ENCODE peak calls at places on chromosomes 2 and 18, in five cellular contexts. Z is CD8-positive, alpha-beta T cell; R is coronary artery; M is cardiac fibroblast; P is keratinocyte. B is an unnamed sample.

GRCh38 chr2:21643180-21643579 is 519.4 kb downstream of the TDRD15 start:
- DNase-seq in R (no peak), Z (no peak), M (no peak), P (no peak), B (no peak)

GRCh38 chr2:161988589-161988988 is 85.4 kb downstream of the DPP4 start:
- DNase-seq in P (no peak), Z (no peak), R (no peak), M (no peak), B (no peak)

GRCh38 chr2:237923507-237924163 is 43.2 kb upstream of the UBE2F start:
- DNase-seq in Z (peak; percentile 82), R (peak; percentile 83), P (no peak), M (peak; percentile 72), B (peak; percentile 81)

GRCh38 chr18:58239879-58240278 is 195.9 kb downstream of the NEDD4L start:
- DNase-seq in R (no peak), P (no peak), M (no peak), Z (no peak), B (no peak)

GRCh38 chr2:117359266-117359970 is 455.1 kb upstream of the DDX18 start:
- DNase-seq in R (no peak), P (no peak), Z (no peak), M (no peak), B (no peak)

GRCh38 chr2:121480826-121481225 is 49.9 kb upstream of the RNU4ATAC start:
- DNase-seq in R (no peak), Z (no peak), M (peak; percentile 97), P (peak; percentile 71), B (no peak)

GRCh38 chr2:2646312-2647051 is 315.4 kb upstream of the MYT1L start:
- DNase-seq in P (peak; percentile 26), M (no peak), R (no peak), Z (peak; percentile 41), B (no peak)

GRCh38 chr18:75157359-75157758 is 51.6 kb downstream of the PTGR3 start:
- DNase-seq in Z (no peak), P (no peak), M (no peak), R (no peak), B (no peak)

GRCh38 chr2:15844099-15844801 is 96.1 kb upstream of the MYCN start:
- DNase-seq in R (no peak), P (no peak), M (no peak), Z (no peak), B (no peak)

GRCh38 chr2:9231291-9232165 is 24.9 kb downstream of the ASAP2 start:
- DNase-seq in Z (no peak), R (no peak), P (no peak), M (no peak), B (no peak)

GRCh38 chr2:239948100-239948881 is 76.9 kb downstream of the NDUFA10 start:
- DNase-seq in R (peak; percentile 65), Z (no peak), P (no peak), M (no peak), B (no peak)

GRCh38 chr2:83686863-83687262 is 772.2 kb downstream of the SUCLG1 start:
- DNase-seq in M (peak; percentile 16), R (no peak), P (no peak), Z (no peak), B (no peak)

GRCh38 chr2:85756822-85757435 is 3.1 kb downstream of the ATOH8 start:
- DNase-seq in Z (no peak), R (no peak), M (no peak), P (no peak), B (no peak)

GRCh38 chr18:41703744-41704530 is 251.1 kb upstream of the PIK3C3 start:
- DNase-seq in M (peak; percentile 42), P (no peak), Z (no peak), R (no peak), B (no peak)

GRCh38 chr2:75493230-75493629 is 67.5 kb downstream of the EVA1A start:
- DNase-seq in R (no peak), Z (no peak), M (no peak), P (no peak), B (no peak)

GRCh38 chr2:58515827-58516574 is 274.9 kb upstream of the FANCL start:
- DNase-seq in Z (no peak), R (no peak), P (no peak), M (no peak), B (no peak)

GRCh38 chr2:39068757-39069515 is 51.9 kb downstream of the SOS1 start:
- DNase-seq in Z (no peak), R (no peak), P (peak; percentile 33), M (peak; percentile 5), B (no peak)

GRCh38 chr2:67503066-67503795 is 106.1 kb downstream of the ETAA1 start:
- DNase-seq in M (peak; percentile 93), R (no peak), Z (no peak), P (no peak), B (no peak)

GRCh38 chr2:29561241-29562027 is 360.0 kb downstream of the ALK start:
- DNase-seq in Z (no peak), P (no peak), M (peak; percentile 18), R (no peak), B (no peak)

GRCh38 chr2:219634951-219635751 is 7.7 kb downstream of the SLC4A3 start:
- DNase-seq in M (no peak), P (no peak), Z (no peak), R (peak; percentile 55), B (no peak)

GRCh38 chr2:98463988-98464771 is 19.5 kb downstream of the INPP4A start:
- DNase-seq in P (no peak), R (no peak), Z (peak; percentile 49), M (no peak), B (peak; percentile 57)

GRCh38 chr18:7596133-7596532 is 29.0 kb downstream of the PTPRM start:
- DNase-seq in R (no peak), P (no peak), Z (no peak), M (peak; percentile 43), B (no peak)

GRCh38 chr2:202376460-202377307 is 557 bp downstream of the BMPR2 start:
- DNase-seq in M (no peak), R (peak; percentile 82), Z (peak; percentile 13), P (no peak), B (peak; percentile 73)

GRCh38 chr2:85981579-85982247 is 92.9 kb upstream of the ST3GAL5 start:
- DNase-seq in M (no peak), P (no peak), R (no peak), Z (no peak), B (no peak)

GRCh38 chr18:23733895-23734294 is 44.6 kb downstream of the LAMA3 start:
- DNase-seq in P (no peak), R (no peak), M (no peak), Z (no peak), B (no peak)

GRCh38 chr2:27798948-27799645 is 27.6 kb downstream of the MRPL33 start:
- DNase-seq in R (peak; percentile 94), Z (no peak), M (peak; percentile 99), P (peak; percentile 100), B (no peak)

GRCh38 chr2:96470089-96470488 is 35.1 kb downstream of the NEURL3 start:
- DNase-seq in P (no peak), Z (no peak), R (no peak), M (no peak), B (no peak)

GRCh38 chr18:73355076-73355475 is 487.3 kb upstream of the NETO1 start:
- DNase-seq in R (no peak), P (no peak), Z (no peak), M (no peak), B (no peak)

GRCh38 chr2:85804583-85804982 is 50.8 kb downstream of the ATOH8 start:
- DNase-seq in Z (no peak), M (peak; percentile 23), R (no peak), P (no peak), B (no peak)

GRCh38 chr18:650428-650858 is 7.0 kb upstream of the TYMS start:
- DNase-seq in P (no peak), Z (no peak), R (no peak), M (no peak), B (peak; percentile 34)

DNA sequence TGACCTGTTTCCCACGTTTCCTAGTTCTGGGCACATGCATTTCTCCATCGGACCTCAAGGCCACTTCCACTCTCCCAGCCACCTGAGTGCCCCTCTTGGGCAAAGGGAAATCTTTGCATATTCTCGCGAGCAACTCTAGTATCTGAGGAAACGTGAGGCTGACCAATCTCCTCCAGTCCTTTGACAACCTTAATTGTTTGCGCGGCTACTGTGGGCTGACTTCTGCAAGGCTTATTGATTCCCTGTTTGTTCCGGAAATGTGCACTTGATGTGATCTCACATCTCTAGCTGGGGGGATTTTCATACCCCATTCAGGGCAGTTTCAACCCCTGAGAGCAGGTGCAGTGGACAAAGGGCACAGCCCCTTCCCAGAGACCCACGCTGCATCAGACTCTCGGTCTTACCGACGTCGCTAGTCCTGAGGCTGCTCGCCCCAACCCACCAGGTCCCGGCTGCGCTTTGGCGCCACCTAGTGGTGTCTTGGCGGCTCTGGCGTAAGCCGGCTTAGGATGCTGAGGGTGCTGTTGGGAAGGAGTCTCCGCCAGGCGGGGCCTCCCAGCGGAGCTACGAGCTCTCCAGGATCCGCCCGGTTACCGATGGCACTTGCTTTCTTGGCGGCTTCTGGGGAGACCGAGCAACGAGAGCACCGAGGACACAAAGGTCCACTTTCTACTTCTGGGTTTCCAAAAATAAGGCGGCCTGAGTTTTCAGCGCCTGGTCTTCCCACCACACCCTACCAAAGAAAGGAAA is 24.8 kb upstream of the SPR start:
- DNase-seq in P (peak; percentile 56), Z (peak; percentile 89), R (peak; percentile 88), M (peak; percentile 92), B (peak; percentile 85)
- H3K4me3 ChIP-seq in P (peak overlapping the region; percentile 68), Z (peak overlapping the region; percentile 0), R (peak overlapping the region; percentile 58), M (peak overlapping the region; percentile 21), B (no peak overlapping the region)

DNA sequence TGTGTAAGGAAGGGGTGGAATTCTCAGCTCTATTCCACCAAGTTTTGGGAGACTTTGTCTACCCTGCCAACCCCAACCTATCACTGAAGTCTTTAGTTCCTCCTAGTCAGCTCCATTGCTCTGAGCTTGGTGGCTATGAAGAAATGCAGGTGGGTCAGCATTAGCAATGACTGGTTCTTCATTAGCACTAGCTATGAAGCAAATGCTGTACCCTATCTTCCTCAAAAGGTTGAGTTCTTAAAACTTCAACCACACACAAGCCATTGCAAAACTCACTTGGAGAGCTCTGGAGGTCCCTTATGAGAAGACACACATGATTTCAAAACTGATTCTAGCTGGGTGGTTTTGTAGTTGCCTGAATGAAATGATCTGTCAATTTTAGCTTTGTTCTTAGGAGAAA is 193.8 kb downstream of the IKZF2 start:
- DNase-seq in Z (no peak), R (no peak), P (no peak), M (no peak), B (no peak)
- TF ChIP-seq CTCF in Z (no peak), R (no peak), P (no peak), M (no peak), B (no peak)

GRCh38 chr2:224646242-224646846 is 61.2 kb upstream of the CUL3 start:
- DNase-seq in R (no peak), M (peak; percentile 17), Z (peak; percentile 11), P (no peak), B (no peak)
- H3K4me3 ChIP-seq in R (no peak overlapping the region), M (no peak overlapping the region), Z (no peak overlapping the region), P (no peak overlapping the region), B (no peak overlapping the region)

DNA sequence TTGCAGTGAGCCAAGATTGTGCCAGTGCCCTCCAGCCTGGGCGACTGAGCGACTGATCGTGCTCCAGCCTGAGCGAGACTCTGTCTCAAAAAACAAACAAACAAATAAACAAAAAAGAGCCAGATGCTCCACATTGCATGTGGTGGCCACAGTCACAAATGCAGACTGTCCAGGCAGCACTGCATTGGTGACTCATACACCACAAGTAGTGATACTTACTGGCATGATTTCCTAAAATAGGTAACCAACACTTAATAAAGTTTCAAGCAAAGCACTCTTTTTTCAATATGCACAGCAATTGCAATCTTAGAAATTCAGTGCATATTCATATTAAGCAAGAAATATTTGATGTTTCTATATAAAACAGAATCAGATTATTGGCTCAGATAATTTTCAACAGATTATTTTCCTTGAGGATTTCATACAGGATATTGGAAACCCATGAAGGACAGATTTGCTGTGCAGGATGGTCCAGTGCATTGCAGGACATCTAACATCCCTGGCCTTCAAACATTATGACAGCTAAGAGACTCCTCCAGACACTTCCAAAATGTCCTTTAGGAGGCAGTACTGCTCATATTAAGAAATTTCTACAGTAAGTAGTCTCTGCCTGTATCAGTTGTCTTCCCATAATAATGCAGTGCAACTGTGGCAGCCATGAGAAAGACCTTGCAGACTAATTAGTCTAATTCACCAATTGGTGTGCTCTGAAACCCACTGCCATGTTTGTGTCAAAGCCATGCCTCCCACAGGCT is 10.5 kb upstream of the SLC1A4 start:
- DNase-seq in M (peak; percentile 27), R (no peak), P (no peak), Z (no peak), B (no peak)
- TF ChIP-seq CTCF in M (peak; percentile 28), R (no peak), P (peak; percentile 12), Z (peak; percentile 17), B (peak; percentile 39)

B was measured in GM06990.